ENCODE peak calls at places on chromosomes 13 and 19, in nine cellular contexts. R, S, K, A, O, Z, C, W and J are unnamed samples.
A peak's percentile ranks its signal among the peaks of the same experiment; 100 is the strongest.

GRCh38 chr19:7386308-7386707 is 37.6 kb downstream of the ARHGEF18 start:
- DNase-seq in R (peak; percentile 37), S (peak; percentile 88), K (no peak), A (peak; percentile 40), O (no peak), Z (no peak), C (no peak), W (no peak), J (no peak)

GRCh38 chr13:113744197-113745000 is 14.6 kb upstream of the TMEM255B start:
- DNase-seq in R (no peak), S (no peak), K (no peak), A (no peak), O (no peak), Z (no peak), C (peak; percentile 20), W (no peak), J (no peak)

GRCh38 chr19:49149652-49150105 is 5.5 kb downstream of the HRC start:
- DNase-seq in R (peak; percentile 82), S (peak; percentile 91), K (peak; percentile 52), A (peak; percentile 80), O (peak; percentile 45), Z (peak; percentile 84), C (peak; percentile 62), W (peak; percentile 76), J (peak; percentile 14)

GRCh38 chr13:101398191-101398590 is 18.1 kb downstream of the NALCN start:
- DNase-seq in R (no peak), S (no peak), K (no peak), A (no peak), O (no peak), Z (peak; percentile 71), C (no peak), W (no peak), J (no peak)

GRCh38 chr19:44576843-44577565 is 36.4 kb upstream of the IGSF23 start:
- DNase-seq in R (peak; percentile 65), S (peak; percentile 76), K (peak; percentile 52), A (peak; percentile 70), O (no peak), Z (peak; percentile 56), C (peak; percentile 16), W (no peak), J (no peak)

GRCh38 chr19:15570420-15570819 is 44.6 kb upstream of the CYP4F8 start:
- DNase-seq in R (no peak), S (no peak), K (no peak), A (no peak), O (no peak), Z (no peak), C (no peak), W (no peak), J (no peak)

GRCh38 chr13:20397896-20398295 is 127.8 kb downstream of the CRYL1 start:
- DNase-seq in R (no peak), S (no peak), K (no peak), A (no peak), O (no peak), Z (no peak), C (no peak), W (no peak), J (no peak)

GRCh38 chr13:85896516-85897450 is 97.6 kb upstream of the SLITRK6 start:
- DNase-seq in R (no peak), S (peak; percentile 3), K (peak; percentile 16), A (peak; percentile 29), O (no peak), Z (no peak), C (no peak), W (no peak), J (no peak)

GRCh38 chr19:726993-727956 is 18.5 kb downstream of the PALM start:
- DNase-seq in R (no peak), S (no peak), K (no peak), A (no peak), O (no peak), Z (no peak), C (no peak), W (no peak), J (no peak)

GRCh38 chr19:29645911-29646310 is 19.4 kb upstream of the PLEKHF1 start:
- DNase-seq in R (no peak), S (no peak), K (peak; percentile 79), A (no peak), O (no peak), Z (peak; percentile 34), C (no peak), W (peak; percentile 78), J (peak; percentile 13)

GRCh38 chr19:29379257-29379986 is 146.4 kb upstream of the VSTM2B start:
- DNase-seq in R (no peak), S (no peak), K (no peak), A (peak; percentile 15), O (no peak), Z (no peak), C (no peak), W (no peak), J (no peak)

GRCh38 chr13:51323824-51324511 is 15.5 kb upstream of the SERPINE3 start:
- DNase-seq in R (no peak), S (no peak), K (no peak), A (no peak), O (no peak), Z (no peak), C (no peak), W (no peak), J (no peak)

GRCh38 chr13:42814868-42815267 is 33.5 kb downstream of the FAM216B start:
- DNase-seq in R (peak; percentile 3), S (no peak), K (no peak), A (no peak), O (no peak), Z (peak; percentile 98), C (no peak), W (no peak), J (no peak)

GRCh38 chr13:36344886-36345437 is 1.2 kb downstream of the SPART start:
- DNase-seq in R (no peak), S (no peak), K (no peak), A (no peak), O (no peak), Z (peak; percentile 38), C (no peak), W (no peak), J (peak; percentile 53)

GRCh38 chr13:39952244-39953233 is 297.1 kb downstream of the COG6 start:
- DNase-seq in R (no peak), S (no peak), K (no peak), A (no peak), O (no peak), Z (peak; percentile 63), C (no peak), W (no peak), J (no peak)

GRCh38 chr13:53206455-53206854 is 177.8 kb downstream of the OLFM4 start:
- DNase-seq in R (peak; percentile 1), S (no peak), K (peak; percentile 26), A (no peak), O (no peak), Z (peak; percentile 7), C (no peak), W (no peak), J (no peak)